ENCODE peak calls at places on chromosomes 2 and 18, in five cellular contexts. D is EL, P is H54, Q is mammary epithelial cell, T is NCI-H345. I is an unnamed sample.

GRCh38 chr18:79742076-79742475 is 55.7 kb upstream of the KCNG2 start:
- DNase-seq in P (no peak), Q (no peak), T (no peak), D (no peak), I (no peak)

GRCh38 chr2:46610014-46610413 is 130.6 kb downstream of the TMEM247 start:
- DNase-seq in P (no peak), Q (no peak), T (no peak), D (no peak), I (no peak)

GRCh38 chr2:151071382-151071781 is 190.3 kb downstream of the RBM43 start:
- DNase-seq in P (no peak), D (peak), T (peak), Q (peak), I (peak)

GRCh38 chr2:1477196-1478040 is 64.2 kb downstream of the TPO start:
- DNase-seq in P (no peak), Q (no peak), D (no peak), T (no peak), I (no peak)

GRCh38 chr2:32977228-32977758 is 30.5 kb downstream of the LTBP1 start:
- DNase-seq in T (peak), D (no peak), Q (peak), P (peak), I (peak)

GRCh38 chr18:24189007-24189528 is 50.2 kb downstream of the CABYR start:
- DNase-seq in P (no peak), D (no peak), T (no peak), Q (no peak), I (peak)

GRCh38 chr2:56390644-56391043 is 206.9 kb downstream of the CCDC85A start:
- DNase-seq in P (no peak), T (no peak), D (peak), Q (no peak), I (no peak)

GRCh38 chr2:43448822-43449110 is 147.1 kb downstream of the THADA start:
- DNase-seq in D (no peak), P (no peak), T (no peak), Q (no peak), I (no peak)

GRCh38 chr2:43041167-43041566 is 185.2 kb downstream of the ZFP36L2 start:
- DNase-seq in T (no peak), Q (no peak), P (no peak), D (no peak), I (peak)

GRCh38 chr2:230713331-230714121 is 884 bp downstream of the CAB39 start:
- DNase-seq in D (peak), Q (peak), T (peak), P (peak), I (peak)

I was measured in fibroblast of the aortic adventitia.